ENCODE peak calls at places on chromosomes 4 and X, in seven cellular contexts. S is HFF-Myc, M is PC-3, Z is RPMI7951, V is non-pigmented ciliary epithelial cell, A is thoracic aorta, G is heart left ventricle. O is an unnamed sample.

GRCh38 chr4:15159477-15160019 is 157.3 kb downstream of the CPEB2 start:
- DNase-seq in V (no peak), G (no peak), M (no peak), A (no peak), Z (no peak), S (no peak), O (no peak)

GRCh38 chr4:165360041-165360782 is 18.6 kb upstream of the CPE start:
- DNase-seq in V (no peak), M (no peak), S (peak), G (no peak), Z (peak), A (no peak), O (no peak)

GRCh38 chr4:155999743-156000142 is 46.1 kb upstream of the CTSO start:
- DNase-seq in G (peak), A (no peak), M (peak), S (no peak), V (no peak), Z (peak), O (no peak)

GRCh38 chr4:66911898-66912297 is 633.4 kb downstream of the CENPC start:
- DNase-seq in G (no peak), S (no peak), Z (peak), A (no peak), V (peak), M (peak), O (no peak)

GRCh38 chr4:128812360-128812958 is 3.0 kb downstream of the JADE1 start:
- DNase-seq in V (no peak), Z (peak), S (peak), A (peak), G (peak), M (peak), O (no peak)

GRCh38 chrX:68114573-68115199 is 318.6 kb downstream of the OPHN1 start:
- DNase-seq in V (no peak), G (no peak), Z (peak), A (no peak), M (peak), S (no peak), O (no peak)

GRCh38 chr4:60663769-60664168 is 536.4 kb upstream of the ADGRL3 start:
- DNase-seq in S (no peak), A (no peak), M (no peak), Z (no peak), V (no peak), G (no peak), O (no peak)

GRCh38 chrX:109533631-109534030 is 3.0 kb upstream of the NXT2 start:
- DNase-seq in A (no peak), S (no peak), Z (no peak), M (peak), G (no peak), V (peak), O (no peak)

GRCh38 chr4:20313237-20314030 is 61.7 kb downstream of the SLIT2 start:
- DNase-seq in G (no peak), A (no peak), Z (no peak), M (no peak), V (no peak), S (no peak), O (no peak)

GRCh38 chrX:6149231-6149870 is 79.3 kb downstream of the NLGN4X start:
- DNase-seq in A (no peak), G (no peak), M (no peak), S (no peak), V (no peak), Z (no peak), O (no peak)

GRCh38 chr4:5758741-5759140 is 47.7 kb downstream of the EVC start:
- DNase-seq in V (peak), Z (peak), A (no peak), S (peak), M (peak), G (no peak), O (peak)

GRCh38 chr4:7812191-7812860 is 127.3 kb downstream of the AFAP1 start:
- DNase-seq in M (no peak), S (no peak), A (no peak), V (no peak), G (no peak), Z (no peak), O (no peak)

GRCh38 chr4:84235545-84235944 is 263.5 kb downstream of the NKX6-1 start:
- DNase-seq in G (no peak), Z (no peak), S (no peak), V (no peak), M (no peak), A (no peak), O (no peak)

GRCh38 chr4:48578132-48578964 is 88.3 kb downstream of the ZAR1 start:
- DNase-seq in G (peak), A (peak), S (peak), V (peak), Z (peak), M (peak), O (peak)

GRCh38 chr4:98468744-98469143 is 189.7 kb downstream of the TSPAN5 start:
- DNase-seq in V (no peak), G (no peak), M (no peak), S (no peak), A (no peak), Z (peak), O (peak)

GRCh38 chrX:119391279-119391678 is 7.9 kb upstream of the SLC25A43 start:
- DNase-seq in A (no peak), M (peak), G (no peak), S (no peak), Z (peak), V (no peak), O (no peak)

GRCh38 chr4:153205028-153205648 is 895 bp downstream of the TRIM2 start:
- DNase-seq in V (no peak), M (peak), G (no peak), Z (no peak), A (no peak), S (no peak), O (no peak)

GRCh38 chrX:45771560-45772340 is 571.1 kb upstream of the DIPK2B start:
- DNase-seq in M (peak), S (no peak), Z (peak), V (no peak), G (peak), A (no peak), O (no peak)

GRCh38 chr4:183828839-183829238 is 76.3 kb upstream of the STOX2 start:
- DNase-seq in S (no peak), M (no peak), G (no peak), Z (no peak), V (no peak), A (no peak), O (no peak)

GRCh38 chr4:25022741-25023140 is 8.0 kb downstream of the LGI2 start:
- DNase-seq in M (no peak), Z (no peak), A (no peak), S (no peak), G (no peak), V (no peak), O (no peak)

GRCh38 chrX:19677121-19677520 is 161.8 kb upstream of the MAP3K15 start:
- DNase-seq in V (no peak), S (no peak), M (peak), A (no peak), G (no peak), Z (no peak), O (no peak)

GRCh38 chrX:100296183-100296753 is 113.8 kb downstream of the PCDH19 start:
- DNase-seq in G (no peak), V (no peak), S (no peak), Z (no peak), A (no peak), M (no peak), O (no peak)

GRCh38 chrX:22357621-22358020 is 84.9 kb downstream of the CBLL2 start:
- DNase-seq in G (no peak), S (no peak), M (no peak), Z (no peak), A (no peak), V (no peak), O (no peak)

GRCh38 chr4:7444731-7445130 is 10.0 kb upstream of the PSAPL1 start:
- DNase-seq in S (no peak), G (no peak), Z (no peak), V (no peak), A (no peak), M (no peak), O (no peak)